ENCODE peak calls at places on chromosomes 16 and 17, in five cellular contexts. D, J, I, L and W are unnamed samples. For H3K4me1, the result is how much of the 10 kb centered on the place peaks cover.

GRCh38 chr16:29909398-29909797 is 9.1 kb downstream of the ASPHD1 start:
- DNase-seq in D (no peak), J (peak), I (no peak), L (no peak), W (no peak)

GRCh38 chr16:71895679-71896385 is 501 bp downstream of the IST1 start:
- DNase-seq in D (peak), J (peak), I (no peak), L (peak), W (no peak)

GRCh38 chr16:30987581-30988190 is 2.7 kb downstream of the HSD3B7 start:
- DNase-seq in D (no peak), J (no peak), I (no peak), L (no peak), W (no peak)

GRCh38 chr17:8225813-8226535 is 15.6 kb upstream of the AURKB start:
- DNase-seq in D (peak), J (peak), I (peak), L (peak), W (no peak)

GRCh38 chr17:82201498-82201910 is 11.1 kb downstream of the CCDC57 start:
- DNase-seq in D (no peak), J (no peak), I (no peak), L (no peak), W (no peak)

GRCh38 chr17:77690271-77691161 is 268.0 kb upstream of the TNRC6C start:
- DNase-seq in D (no peak), J (no peak), I (peak), L (no peak), W (no peak)

GRCh38 chr17:44543213-44543904 is 13.9 kb upstream of the FZD2 start:
- DNase-seq in D (peak), J (peak), I (no peak), L (peak), W (no peak)

GRCh38 chr17:79607941-79608728 is 2.7 kb downstream of the RBFOX3 start:
- DNase-seq in D (peak), J (peak), I (no peak), L (peak), W (no peak)

GRCh38 chr17:32143525-32143865 is 1.2 kb downstream of the RHOT1 start:
- DNase-seq in D (no peak), J (no peak), I (no peak), L (no peak), W (no peak)

GRCh38 chr17:16023881-16024280 is 24.3 kb downstream of the TTC19 start:
- DNase-seq in D (no peak), J (no peak), I (no peak), L (no peak), W (no peak)

GRCh38 chr16:14088155-14088753 is 17.1 kb downstream of the MRTFB start:
- DNase-seq in D (no peak), J (no peak), I (no peak), L (no peak), W (no peak)

GRCh38 chr17:13806023-13806553 is 204.4 kb upstream of the HS3ST3A1 start:
- DNase-seq in D (no peak), J (no peak), I (no peak), L (no peak), W (no peak)

GRCh38 chr17:2122641-2123302 is 67.9 kb downstream of the HIC1 start:
- DNase-seq in D (peak), J (peak), I (no peak), L (peak), W (peak)

GRCh38 chr17:55825213-55825612 is 74.4 kb downstream of the PCTP start:
- DNase-seq in D (peak), J (no peak), I (no peak), L (peak), W (no peak)

GRCh38 chr17:78013683-78014467 is 55.4 kb downstream of the TNRC6C start:
- DNase-seq in D (peak), J (peak), I (peak), L (peak), W (peak)

GRCh38 chr17:8052256-8053252 is 13.7 kb downstream of the ALOX15B start:
- DNase-seq in D (no peak), J (no peak), I (no peak), L (no peak), W (no peak)

GRCh38 chr17:50153650-50154575 is 3.4 kb upstream of the PPP1R9B start:
- DNase-seq in D (no peak), J (no peak), I (no peak), L (peak), W (no peak)

GRCh38 chr16:78993342-78993741 is 607.2 kb downstream of the MAF start:
- DNase-seq in D (no peak), J (no peak), I (no peak), L (no peak), W (no peak)

GRCh38 chr17:58680038-58680369 is 11.8 kb downstream of the TEX14 start:
- DNase-seq in D (no peak), J (no peak), I (no peak), L (no peak), W (no peak)

GRCh38 chr16:4316103-4316731 is 350 bp downstream of the GLIS2 start:
- DNase-seq in D (peak), J (no peak), I (no peak), L (peak), W (no peak)

GRCh38 chr17:9350083-9350482 is 225.5 kb downstream of the STX8 start:
- DNase-seq in D (no peak), J (peak), I (no peak), L (peak), W (no peak)

GRCh38 chr17:82446124-82446523 is 4.4 kb downstream of the CYBC1 start:
- DNase-seq in D (no peak), J (no peak), I (no peak), L (no peak), W (no peak)

GRCh38 chr16:65054457-65054856 is 67.4 kb downstream of the CDH11 start:
- DNase-seq in D (no peak), J (no peak), I (no peak), L (no peak), W (no peak)

GRCh38 chr17:32536736-32537646 is 50.2 kb downstream of the CDK5R1 start:
- DNase-seq in D (no peak), J (peak), I (no peak), L (no peak), W (no peak)

GRCh38 chr16:82452002-82452741 is 174.6 kb upstream of the CDH13 start:
- DNase-seq in D (no peak), J (no peak), I (no peak), L (no peak), W (no peak)

GRCh38 chr16:80948886-80949502 is 57.7 kb downstream of the CMC2 start:
- DNase-seq in D (peak), J (no peak), I (no peak), L (no peak), W (no peak)

DNA sequence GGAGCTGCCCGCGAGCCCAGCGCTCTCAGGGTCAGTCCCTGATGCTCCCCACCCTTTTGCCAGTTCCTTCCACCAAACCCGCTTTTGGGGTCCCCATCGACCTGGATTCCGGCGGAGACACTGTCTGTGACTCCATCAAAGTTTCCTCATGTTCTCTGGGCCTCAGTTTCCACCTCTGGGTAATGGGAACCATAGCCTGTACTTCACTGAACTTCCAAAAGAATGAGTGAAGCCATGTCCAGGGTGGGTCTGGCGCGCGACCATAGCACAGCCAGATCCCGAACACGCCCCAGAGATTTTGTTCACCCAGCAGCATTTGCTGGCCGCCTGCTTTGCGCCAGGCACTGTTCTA is 328 bp downstream of the SDR42E2 start:
- DNase-seq in D (no peak), J (no peak), I (no peak), L (no peak), W (no peak)
- H3K4me3 ChIP-seq in D (peak), J (no peak), I (no peak), L (no peak), W (peak)

GRCh38 chr17:68246271-68247028 is 1.4 kb upstream of the AMZ2 start:
- DNase-seq in D (no peak), J (no peak), I (no peak), L (no peak), W (no peak)
- H3K27ac ChIP-seq in D (no peak), J (no peak), I (peak), L (no peak), W (no peak)

DNA sequence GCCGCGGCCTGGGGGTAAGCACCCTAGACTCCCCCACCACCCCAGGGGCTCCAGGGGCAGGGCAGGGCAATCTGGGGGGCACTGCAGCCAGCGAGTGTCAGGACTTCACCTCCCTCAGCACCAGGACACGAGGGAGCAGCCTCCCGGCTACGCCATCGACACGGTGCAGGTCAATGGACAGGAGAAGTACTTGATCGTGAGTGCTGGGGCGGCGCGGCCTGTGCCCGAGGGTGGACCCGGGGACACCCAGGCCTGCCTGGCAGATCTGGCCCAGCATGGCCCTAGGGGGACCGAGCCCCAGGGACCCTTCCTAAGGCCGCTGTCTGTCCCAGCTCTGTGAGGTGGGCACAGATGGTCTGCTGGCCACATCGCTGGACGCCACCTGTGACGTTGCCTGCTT is 3.1 kb upstream of the RHBDL1 start:
- DNase-seq in D (no peak), J (no peak), I (no peak), L (no peak), W (no peak)
- H3K4me1 ChIP-seq in D (under half), J (under half), I (under half), L (under half), W (under half)

DNA sequence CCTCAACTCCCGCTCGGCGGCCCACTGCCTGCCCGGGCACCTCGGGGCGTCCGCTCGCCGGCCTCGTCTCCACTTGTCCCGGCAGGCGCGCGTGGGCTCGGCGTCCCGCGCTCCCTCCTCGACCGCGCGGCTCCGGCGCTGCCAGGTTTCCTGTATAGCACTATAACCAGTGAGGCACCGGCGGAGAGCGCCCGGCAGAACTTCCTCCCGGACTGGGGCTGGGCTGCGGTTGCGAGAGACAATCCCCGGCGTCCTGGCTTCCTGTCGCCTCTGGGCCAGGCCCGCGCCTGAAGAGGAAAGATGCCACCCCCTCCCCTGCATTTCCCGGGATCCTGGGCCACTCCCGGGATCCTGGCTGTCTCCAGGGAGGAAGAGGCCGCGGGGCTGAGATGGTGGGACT is 119.3 kb upstream of the SMURF2 start:
- DNase-seq in D (peak), J (peak), I (peak), L (peak), W (peak)
- H3K4me3 ChIP-seq in D (peak), J (no peak), I (peak), L (no peak), W (peak)

GRCh38 chr17:68733241-68734176 is 132.3 kb upstream of the FAM20A start:
- DNase-seq in D (peak), J (peak), I (no peak), L (no peak), W (no peak)
- H3K27ac ChIP-seq in D (no peak), J (no peak), I (no peak), L (no peak), W (peak)

GRCh38 chr17:67500261-67500660 is 123.2 kb downstream of the PITPNC1 start:
- DNase-seq in D (no peak), J (no peak), I (no peak), L (no peak), W (no peak)
- H3K4me1 ChIP-seq in D (under half), J (under half), I (under half), L (under half), W (under half)